ENCODE peak calls at places on chromosome 1, in four cellular contexts. U, Y, K and B are unnamed samples.

GRCh38 chr1:63721531-63722189 is 52.2 kb upstream of the ROR1 start:
- DNase-seq in K (no peak), U (no peak), Y (no peak), B (no peak)

GRCh38 chr1:217333939-217334338 is 297.0 kb downstream of the GPATCH2 start:
- DNase-seq in U (peak; percentile 48), K (no peak), Y (no peak), B (peak; percentile 52)

GRCh38 chr1:53617382-53618217 is 121.4 kb downstream of the GLIS1 start:
- DNase-seq in U (peak; percentile 10), K (no peak), Y (no peak), B (peak; percentile 74)

GRCh38 chr1:147515046-147515869 is 26.0 kb upstream of the BCL9 start:
- DNase-seq in K (no peak), U (no peak), Y (no peak), B (peak; percentile 50)

GRCh38 chr1:2566106-2567045 is 10.2 kb downstream of the TNFRSF14 start:
- DNase-seq in K (no peak), U (no peak), Y (no peak), B (no peak)

GRCh38 chr1:209736467-209737117 is 19.3 kb upstream of the TRAF3IP3 start:
- DNase-seq in Y (no peak), U (no peak), K (no peak), B (no peak)

GRCh38 chr1:187474266-187474665 is 645.5 kb downstream of the PLA2G4A start:
- DNase-seq in Y (no peak), K (peak; percentile 51), U (no peak), B (peak; percentile 80)

GRCh38 chr1:111778541-111779051 is 22.9 kb downstream of the DDX20 start:
- DNase-seq in U (no peak), K (no peak), Y (no peak), B (peak; percentile 46)

GRCh38 chr1:199956005-199956404 is 71.5 kb upstream of the NR5A2 start:
- DNase-seq in Y (no peak), K (no peak), U (no peak), B (no peak)

GRCh38 chr1:159076753-159077656 is at the start of gene AIM2:
- DNase-seq in K (no peak), Y (peak; percentile 70), U (no peak), B (no peak)

GRCh38 chr1:88134983-88135921 is 548.8 kb upstream of the PKN2 start:
- DNase-seq in K (no peak), Y (no peak), U (no peak), B (no peak)

GRCh38 chr1:211643324-211644212 is 31.9 kb downstream of the NEK2 start:
- DNase-seq in Y (no peak), U (no peak), K (no peak), B (no peak)